ENCODE peak calls at places on chromosome 20, in five cellular contexts. X, B, C, G and Y are unnamed samples.

GRCh38 chr20:11387189-11387754 is 530.4 kb upstream of the BTBD3 start:
- DNase-seq in X (no peak), G (no peak), C (no peak), B (no peak), Y (no peak)

GRCh38 chr20:58084966-58085365 is 143.5 kb downstream of the ANKRD60 start:
- DNase-seq in X (no peak), G (no peak), C (no peak), B (no peak), Y (no peak)

GRCh38 chr20:25487975-25488374 is 80.5 kb downstream of the GINS1 start:
- DNase-seq in G (no peak), B (no peak), X (no peak), C (no peak), Y (no peak)

GRCh38 chr20:22504829-22505377 is 79.5 kb downstream of the FOXA2 start:
- DNase-seq in C (no peak), X (no peak), B (no peak), G (no peak), Y (no peak)

GRCh38 chr20:56409521-56409920 is 2.5 kb upstream of the CASS4 start:
- DNase-seq in B (no peak), C (no peak), X (no peak), G (no peak), Y (no peak)

GRCh38 chr20:24669701-24670100 is 200.3 kb downstream of the SYNDIG1 start:
- DNase-seq in X (no peak), C (no peak), B (no peak), G (no peak), Y (no peak)

GRCh38 chr20:11067359-11067758 is 393.6 kb upstream of the JAG1 start:
- DNase-seq in X (no peak), B (no peak), G (no peak), C (no peak), Y (no peak)

GRCh38 chr20:44704551-44704971 is 10.6 kb upstream of the CCN5 start:
- DNase-seq in X (no peak), G (no peak), B (no peak), C (no peak), Y (no peak)

GRCh38 chr20:40705413-40705812 is 16.4 kb upstream of the MAFB start:
- DNase-seq in C (no peak), X (no peak), G (no peak), B (no peak), Y (no peak)

GRCh38 chr20:14495066-14495465 is 157.7 kb upstream of the FLRT3 start:
- DNase-seq in B (no peak), X (no peak), C (no peak), G (no peak), Y (no peak)

GRCh38 chr20:53329781-53330180 is 263.9 kb downstream of the ZNF217 start:
- DNase-seq in B (no peak), X (no peak), C (no peak), G (no peak), Y (no peak)

GRCh38 chr20:19735446-19735845 is 22.6 kb upstream of the RIN2 start:
- DNase-seq in X (no peak), B (peak), G (no peak), C (peak), Y (no peak)

GRCh38 chr20:22796465-22797077 is 212.2 kb upstream of the FOXA2 start:
- DNase-seq in X (no peak), C (no peak), G (no peak), B (no peak), Y (no peak)

GRCh38 chr20:409697-410559 is 1.8 kb downstream of the RBCK1 start:
- DNase-seq in C (no peak), X (no peak), B (no peak), G (no peak), Y (no peak)

GRCh38 chr20:1108437-1108920 is 9.9 kb upstream of the PSMF1 start:
- DNase-seq in X (peak), C (no peak), G (no peak), B (peak), Y (peak)

GRCh38 chr20:53829086-53829703 is 235.6 kb upstream of the ZNF217 start:
- DNase-seq in X (peak), G (no peak), C (no peak), B (no peak), Y (no peak)

GRCh38 chr20:973785-974194 is 28.3 kb downstream of the RSPO4 start:
- DNase-seq in G (no peak), B (peak), C (peak), X (peak), Y (peak)

GRCh38 chr20:14498809-14499208 is 161.4 kb upstream of the FLRT3 start:
- DNase-seq in G (no peak), X (no peak), B (no peak), C (no peak), Y (peak)

GRCh38 chr20:49310695-49311094 is 32.8 kb upstream of the ZNFX1 start:
- DNase-seq in B (peak), G (no peak), X (no peak), C (no peak), Y (no peak)

GRCh38 chr20:4067600-4068261 is 52.4 kb upstream of the RNF24 start:
- DNase-seq in X (no peak), G (no peak), C (no peak), B (no peak), Y (no peak)

GRCh38 chr20:25372584-25373336 is 17.9 kb downstream of the ABHD12 start:
- DNase-seq in B (no peak), G (no peak), X (no peak), C (no peak), Y (no peak)

GRCh38 chr20:56617489-56617888 is 11.6 kb upstream of the TFAP2C start:
- DNase-seq in X (no peak), B (no peak), C (no peak), G (no peak), Y (no peak)

GRCh38 chr20:34062651-34063482 is 49.2 kb downstream of the EIF2S2 start:
- DNase-seq in C (no peak), B (no peak), X (no peak), G (no peak), Y (no peak)

GRCh38 chr20:56400001-56400640 is 7.7 kb downstream of the CSTF1 start:
- DNase-seq in G (no peak), C (peak), X (peak), B (peak), Y (peak)

GRCh38 chr20:45510242-45510862 is 5.1 kb downstream of the SPINT3 start:
- DNase-seq in B (no peak), C (no peak), X (no peak), G (no peak), Y (no peak)

GRCh38 chr20:25233016-25233772 is 14.7 kb upstream of the PYGB start:
- DNase-seq in G (no peak), C (no peak), B (peak), X (no peak), Y (no peak)

GRCh38 chr20:56017560-56017959 is 12.2 kb upstream of the CBLN4 start:
- DNase-seq in X (no peak), B (no peak), G (no peak), C (no peak), Y (no peak)

GRCh38 chr20:2364014-2364413 is 16.7 kb upstream of the TGM6 start:
- DNase-seq in G (no peak), B (no peak), X (no peak), C (no peak), Y (no peak)
- TF ChIP-seq ATF2 in G (no peak), B (no peak), X (no peak), C (no peak), Y (no peak)

DNA sequence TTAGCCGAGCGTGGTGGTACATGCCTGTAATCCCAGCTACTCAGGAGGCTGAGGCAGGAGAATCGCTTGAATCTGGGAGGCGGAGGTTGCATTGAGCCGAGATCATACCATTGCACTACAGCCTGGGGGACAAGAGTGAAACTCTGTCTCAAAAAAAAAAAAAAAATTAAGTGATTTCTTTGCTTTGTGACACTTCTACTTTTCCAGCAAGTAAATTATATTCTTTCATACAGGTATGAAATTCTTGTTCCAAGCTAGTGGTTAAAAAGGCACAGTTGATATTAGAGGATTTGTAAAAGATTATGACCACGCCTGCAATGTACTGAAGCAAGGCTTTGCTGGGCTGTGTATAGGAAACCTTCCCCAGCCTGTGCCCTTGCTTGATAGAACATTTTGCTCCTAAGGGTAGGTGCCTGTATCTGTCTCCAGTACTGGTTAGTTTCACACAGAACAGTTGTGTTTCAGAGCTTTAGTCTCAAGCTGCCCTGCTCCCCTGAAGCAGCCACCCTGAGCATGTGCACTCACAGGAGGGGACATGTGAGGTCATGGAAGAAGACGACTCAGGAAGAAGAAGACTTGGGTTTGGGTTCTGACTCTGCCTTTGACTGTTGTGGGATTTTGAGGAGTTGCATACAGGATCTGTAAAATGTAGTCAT is 10.2 kb downstream of the PTPN1 start:
- DNase-seq in C (no peak), G (no peak), B (no peak), X (no peak), Y (no peak)
- TF ChIP-seq ATF2 in C (no peak), G (no peak), B (no peak), X (no peak), Y (no peak)

GRCh38 chr20:43506238-43506637 is 1.3 kb upstream of the L3MBTL1 start:
- DNase-seq in G (no peak), X (no peak), B (no peak), C (no peak), Y (no peak)

GRCh38 chr20:43508604-43509040 is 1.1 kb downstream of the L3MBTL1 start:
- DNase-seq in G (no peak), B (no peak), C (no peak), X (peak), Y (peak)

GRCh38 chr20:43511879-43512278 is 4.4 kb downstream of the L3MBTL1 start:
- DNase-seq in B (no peak), C (no peak), G (no peak), X (no peak), Y (no peak)

GRCh38 chr20:43507150-43508080 is at the start of gene L3MBTL1:
- DNase-seq in G (no peak), X (peak), C (no peak), B (peak), Y (peak)

DNA sequence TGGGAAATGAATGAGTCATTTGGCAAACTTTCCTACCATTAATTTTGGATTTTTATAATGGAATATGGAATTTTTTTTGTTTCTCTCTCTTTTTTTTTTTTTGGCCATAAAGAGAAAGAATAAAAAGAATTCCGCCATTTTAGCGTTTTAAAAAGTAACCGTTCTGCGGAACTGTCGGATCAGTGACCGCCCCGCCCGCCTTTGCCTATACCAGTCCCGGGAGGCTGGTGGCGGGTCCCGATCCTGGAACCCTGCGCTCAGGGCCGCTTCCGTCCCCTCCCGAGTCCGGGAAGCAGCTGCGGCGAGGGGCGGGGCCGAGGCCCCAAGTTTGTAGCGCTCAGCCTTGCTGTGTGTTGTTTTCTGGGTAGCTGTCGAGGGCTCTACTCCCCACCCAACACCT is 609 bp downstream of the L3MBTL1 start:
- DNase-seq in B (no peak), C (no peak), X (peak), G (no peak), Y (peak)
- TF ChIP-seq ATF2 in B (no peak), C (no peak), X (no peak), G (no peak), Y (no peak)

DNA sequence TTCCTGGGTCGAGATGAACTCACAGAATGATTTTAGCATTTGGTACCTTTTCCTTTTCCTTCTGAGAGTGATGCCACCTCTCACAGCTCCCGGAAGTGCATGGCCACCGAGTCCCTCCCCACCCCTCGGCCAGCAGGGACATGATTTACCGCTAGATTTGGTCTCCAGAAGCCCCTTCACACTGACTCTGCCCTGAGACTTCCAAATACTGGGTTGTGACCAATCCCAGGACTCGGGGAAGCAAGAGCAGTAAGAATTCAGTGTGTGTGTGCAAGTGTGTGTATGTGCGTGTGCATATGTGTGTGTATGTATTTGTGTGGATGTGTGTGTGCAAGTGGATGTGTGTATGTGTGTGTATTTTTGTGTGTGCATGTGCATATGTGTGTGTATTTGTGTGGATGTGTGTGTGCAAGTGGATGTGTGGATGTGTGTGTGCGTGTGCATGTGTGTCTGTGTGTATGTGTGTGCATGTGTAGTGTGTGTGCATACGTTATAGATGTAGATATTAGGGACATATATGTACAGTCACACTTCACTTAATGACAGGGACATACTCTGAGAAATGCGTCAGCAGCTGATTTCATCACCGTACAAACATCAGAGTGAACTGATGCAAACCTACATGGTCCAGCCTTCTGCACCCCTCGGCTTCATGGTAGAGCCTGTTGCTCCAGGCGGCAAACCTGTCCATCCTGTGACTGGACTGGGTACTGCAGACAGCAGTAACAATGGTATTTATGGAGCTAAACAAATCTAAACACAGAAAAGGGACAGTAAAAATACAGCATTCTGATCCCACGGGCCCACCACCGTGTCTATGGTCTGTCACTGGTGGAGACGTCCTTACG is 374.5 kb downstream of the TAF4 start:
- DNase-seq in X (no peak), B (no peak), C (no peak), G (no peak), Y (no peak)
- TF ChIP-seq ATF2 in X (no peak), B (no peak), C (no peak), G (no peak), Y (no peak)

DNA sequence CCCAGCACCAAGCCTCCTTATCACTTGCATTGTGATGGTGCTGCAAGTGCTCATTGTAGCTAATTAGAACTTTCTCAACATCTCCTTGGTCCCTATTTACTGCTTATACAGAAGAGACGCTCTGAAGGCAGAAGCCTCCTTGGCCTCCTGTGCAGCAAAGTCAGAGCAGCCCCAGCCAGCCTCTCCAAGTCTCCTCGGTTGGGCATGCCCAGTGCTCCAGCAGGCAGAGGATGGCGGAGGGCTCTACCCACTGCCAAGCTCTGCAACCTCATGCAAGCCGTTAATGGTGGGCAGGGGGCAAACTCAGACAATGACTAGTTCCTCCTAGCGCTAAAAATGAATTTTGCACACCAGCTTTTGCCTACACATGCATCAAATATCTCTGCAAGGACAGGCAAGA is 27.8 kb downstream of the NOL4L start:
- DNase-seq in C (no peak), G (no peak), X (no peak), B (no peak), Y (no peak)
- TF ChIP-seq ATF2 in C (no peak), G (no peak), X (no peak), B (no peak), Y (no peak)

GRCh38 chr20:46962452-46963195 is 68.0 kb downstream of the EYA2 start:
- DNase-seq in G (no peak), X (no peak), C (no peak), B (no peak), Y (no peak)

GRCh38 chr20:46959821-46960220 is 65.2 kb downstream of the EYA2 start:
- DNase-seq in X (no peak), B (no peak), C (no peak), G (no peak), Y (no peak)

GRCh38 chr20:46960536-46960935 is 65.9 kb downstream of the EYA2 start:
- DNase-seq in B (no peak), C (no peak), G (no peak), X (no peak), Y (no peak)

GRCh38 chr20:46955601-46956556 is 61.2 kb downstream of the EYA2 start:
- DNase-seq in X (no peak), G (no peak), B (no peak), C (no peak), Y (no peak)

GRCh38 chr20:46959081-46959692 is 64.5 kb downstream of the EYA2 start:
- DNase-seq in X (no peak), B (peak), G (no peak), C (no peak), Y (no peak)
- TF ChIP-seq ATF2 in X (no peak), B (no peak), G (no peak), C (no peak), Y (no peak)

GRCh38 chr20:63957690-63958441 is 1.6 kb upstream of the UCKL1 start:
- DNase-seq in X (peak), B (peak), G (peak), C (no peak), Y (peak)
- TF ChIP-seq ATF2 in X (no peak), B (no peak), G (no peak), C (no peak), Y (no peak)

GRCh38 chr20:32920530-32921298 is 62.0 kb downstream of the EFCAB8 start:
- DNase-seq in X (no peak), G (no peak), C (no peak), B (no peak), Y (no peak)
- TF ChIP-seq ATF2 in X (no peak), G (no peak), C (no peak), B (no peak), Y (no peak)

GRCh38 chr20:51570755-51571469 is 28.4 kb upstream of the NFATC2 start:
- DNase-seq in C (no peak), B (no peak), G (no peak), X (no peak), Y (no peak)

GRCh38 chr20:51571470-51571794 is 28.9 kb upstream of the NFATC2 start:
- DNase-seq in X (no peak), B (no peak), C (no peak), G (no peak), Y (no peak)

GRCh38 chr20:51575486-51575885 is 33.0 kb upstream of the NFATC2 start:
- DNase-seq in G (no peak), C (no peak), X (no peak), B (no peak), Y (no peak)

GRCh38 chr20:51574248-51575033 is 31.9 kb upstream of the NFATC2 start:
- DNase-seq in G (no peak), X (no peak), C (no peak), B (no peak), Y (no peak)

DNA sequence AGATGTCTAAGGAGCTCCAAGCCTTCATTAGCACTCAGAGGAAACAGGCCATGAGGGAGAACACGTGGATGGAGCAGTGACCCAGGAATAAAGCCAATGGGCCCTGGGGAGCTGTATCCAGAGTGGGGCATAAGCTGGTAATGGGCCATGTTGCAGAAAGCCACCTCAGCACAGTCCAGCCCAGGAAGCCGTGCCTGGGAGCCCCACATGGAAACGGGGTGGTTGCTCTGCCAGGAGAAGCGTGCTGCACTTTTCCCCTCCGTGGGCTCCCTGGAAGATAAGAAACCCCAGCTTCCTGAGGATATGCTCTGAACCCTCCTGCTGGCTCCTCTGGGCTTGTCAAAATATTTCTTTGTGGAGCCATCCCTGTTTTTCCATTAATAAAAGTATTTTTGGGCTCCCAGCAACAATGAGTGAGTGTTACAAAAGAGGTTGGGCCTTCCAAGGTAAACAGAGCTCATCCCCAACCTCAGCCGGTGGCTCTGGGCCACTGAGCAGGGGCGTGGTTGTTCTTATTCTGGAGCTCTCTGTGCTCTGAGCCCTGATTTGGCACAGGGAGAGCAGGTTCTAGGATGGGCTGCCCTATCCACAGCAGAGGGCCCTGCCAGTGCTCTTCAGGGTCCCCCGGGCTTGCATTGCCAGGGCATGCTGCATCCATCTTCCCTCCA is 31.2 kb upstream of the NFATC2 start:
- DNase-seq in X (no peak), C (no peak), B (no peak), G (no peak), Y (no peak)
- TF ChIP-seq ATF2 in X (no peak), C (no peak), B (no peak), G (no peak), Y (no peak)

DNA sequence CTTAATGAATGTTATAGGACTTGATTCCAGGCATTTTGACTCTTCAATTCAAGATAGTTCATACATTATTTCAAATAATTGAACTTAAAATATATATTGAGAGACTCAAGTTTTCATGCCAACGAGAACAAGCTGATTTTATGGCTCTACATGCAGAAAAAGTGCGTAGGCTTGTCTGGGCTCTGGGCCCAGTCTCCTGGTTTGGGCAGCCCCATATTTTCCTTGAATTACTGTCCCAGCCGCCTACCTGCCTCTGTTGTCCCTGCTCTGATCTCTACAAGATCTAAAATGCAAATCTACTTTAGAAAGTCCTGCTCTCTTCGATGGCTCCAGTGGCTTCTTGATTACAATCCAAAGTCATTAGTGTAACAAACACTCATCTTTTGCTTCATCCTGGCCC is 537.4 kb upstream of the CHD6 start:
- DNase-seq in B (no peak), G (no peak), X (no peak), C (no peak), Y (no peak)
- TF ChIP-seq ATF2 in B (no peak), G (no peak), X (no peak), C (no peak), Y (no peak)